ENCODE peak calls at places on chromosomes 5 and 9, in ten cellular contexts. B is effector memory CD4-positive, alpha-beta T cell; K is ovary; S is stomach; Q is CD4-positive, alpha-beta memory T cell; J is CD8-positive, alpha-beta memory T cell; X is cardiac muscle cell; W is SK-N-SH; P is heart left ventricle; I is GM23248. G is an unnamed sample.

GRCh38 chr5:36382890-36383289 is 81.2 kb upstream of the RANBP3L start:
- DNase-seq in Q (no peak), S (no peak), B (no peak), J (no peak), K (no peak), X (no peak), I (no peak), W (no peak), P (no peak), G (no peak)

GRCh38 chr9:91187311-91187964 is 174.3 kb downstream of the AUH start:
- DNase-seq in Q (no peak), X (no peak), J (no peak), P (no peak), B (no peak), K (no peak), W (no peak), S (peak; percentile 10), I (no peak), G (no peak)

GRCh38 chr5:158801286-158801685 is 298.4 kb downstream of the EBF1 start:
- DNase-seq in P (no peak), X (no peak), S (no peak), W (no peak), Q (no peak), B (no peak), J (no peak), I (no peak), K (no peak), G (no peak)

GRCh38 chr9:3858961-3859360 is 333.2 kb upstream of the RFX3 start:
- DNase-seq in B (no peak), X (no peak), Q (no peak), S (no peak), I (peak; percentile 37), J (no peak), K (no peak), W (no peak), P (no peak), G (no peak)

GRCh38 chr5:891117-891836 is 1.3 kb downstream of the BRD9 start:
- DNase-seq in W (peak; percentile 92), I (peak; percentile 28), X (peak; percentile 4), J (no peak), B (no peak), K (no peak), P (no peak), Q (no peak), S (no peak), G (no peak)

GRCh38 chr9:109918359-109919163 is 138.6 kb downstream of the PALM2AKAP2 start:
- DNase-seq in I (no peak), X (no peak), J (no peak), B (no peak), W (no peak), K (no peak), S (no peak), Q (no peak), P (no peak), G (peak; percentile 35)

GRCh38 chr5:89878140-89878570 is 531.4 kb downstream of the CETN3 start:
- DNase-seq in Q (no peak), P (no peak), S (no peak), W (no peak), K (no peak), I (peak; percentile 90), J (no peak), X (peak; percentile 97), B (no peak), G (no peak)

GRCh38 chr5:167982-168660 is 23.2 kb upstream of the LRRC14B start:
- DNase-seq in B (no peak), J (no peak), K (peak; percentile 53), W (no peak), Q (no peak), I (peak; percentile 97), X (peak; percentile 95), S (no peak), P (no peak), G (no peak)

GRCh38 chr5:172904312-172904642 is 54.9 kb upstream of the RPL26L1 start:
- DNase-seq in X (no peak), I (no peak), P (no peak), Q (no peak), J (no peak), S (no peak), K (no peak), B (no peak), W (no peak), G (no peak)

GRCh38 chr5:151718653-151719052 is 31.9 kb upstream of the SPARC start:
- DNase-seq in J (no peak), X (peak; percentile 58), B (no peak), Q (no peak), S (no peak), K (no peak), P (no peak), W (no peak), I (peak; percentile 89), G (no peak)

GRCh38 chr5:112649882-112650281 is 87.8 kb upstream of the APC start:
- DNase-seq in S (no peak), Q (no peak), J (no peak), K (no peak), B (no peak), X (no peak), W (no peak), P (no peak), I (no peak), G (no peak)

GRCh38 chr5:128669803-128670202 is 131.8 kb upstream of the FBN2 start:
- DNase-seq in W (no peak), X (no peak), B (no peak), P (no peak), J (no peak), K (no peak), I (no peak), Q (no peak), S (no peak), G (no peak)
- H3K4me1 ChIP-seq in W (no peaks in the 10 kb centered on the region), X (no peaks in the 10 kb centered on the region), B (no peaks in the 10 kb centered on the region), P (no peaks in the 10 kb centered on the region), J (no peaks in the 10 kb centered on the region), K (no peaks in the 10 kb centered on the region), I (no peaks in the 10 kb centered on the region), Q (no peaks in the 10 kb centered on the region), S (no peaks in the 10 kb centered on the region), G (no peaks in the 10 kb centered on the region)

GRCh38 chr5:168876419-168876818 is 297.3 kb upstream of the PANK3 start:
- DNase-seq in J (no peak), Q (no peak), P (no peak), S (no peak), K (no peak), I (no peak), W (no peak), X (no peak), B (no peak), G (no peak)

GRCh38 chr5:168878121-168878520 is 299.0 kb upstream of the PANK3 start:
- DNase-seq in Q (no peak), W (no peak), K (no peak), S (no peak), J (no peak), I (no peak), X (no peak), B (no peak), P (no peak), G (no peak)

GRCh38 chr5:168874713-168875380 is 295.7 kb upstream of the PANK3 start:
- DNase-seq in X (peak; percentile 34), I (peak; percentile 23), J (no peak), S (no peak), K (no peak), B (no peak), Q (no peak), W (no peak), P (no peak), G (no peak)

GRCh38 chr5:168877132-168877895 is 298.1 kb upstream of the PANK3 start:
- DNase-seq in W (no peak), B (no peak), X (no peak), I (no peak), J (no peak), K (no peak), P (no peak), Q (no peak), S (no peak), G (no peak)

GRCh38 chr5:168875839-168876238 is 296.7 kb upstream of the PANK3 start:
- DNase-seq in K (no peak), I (peak; percentile 32), W (no peak), J (no peak), X (no peak), Q (no peak), B (no peak), P (no peak), S (no peak), G (no peak)
- H3K9me3 ChIP-seq in K (no peaks in the 10 kb centered on the region), I (no peaks in the 10 kb centered on the region), W (no peaks in the 10 kb centered on the region), J (no peaks in the 10 kb centered on the region), X (no peaks in the 10 kb centered on the region), Q (no peaks in the 10 kb centered on the region), B (no peaks in the 10 kb centered on the region), P (no peaks in the 10 kb centered on the region), S (no peaks in the 10 kb centered on the region), G (no peaks in the 10 kb centered on the region)

DNA sequence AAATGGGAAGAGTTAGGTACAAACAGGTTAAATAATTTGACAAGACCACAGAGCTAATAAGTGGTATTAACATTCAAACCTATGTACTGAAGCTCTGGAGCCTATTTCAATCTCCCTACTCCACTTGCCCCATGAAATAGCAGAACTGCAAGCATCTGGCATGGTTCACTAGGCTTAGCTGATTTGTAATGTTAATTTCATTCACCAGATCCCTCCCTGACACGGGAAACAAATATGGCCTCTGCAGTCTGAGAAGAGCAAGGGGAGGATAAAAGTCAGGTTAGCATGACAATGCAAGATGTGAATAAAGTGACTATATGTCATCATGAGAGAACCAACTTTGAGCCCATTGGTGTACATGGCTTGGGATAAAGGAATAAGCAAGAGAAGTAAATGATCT is 428.8 kb downstream of the BRINP1 start:
- DNase-seq in K (no peak), Q (no peak), W (no peak), X (no peak), S (no peak), B (no peak), J (no peak), P (no peak), I (no peak), G (no peak)
- H3K4me3 ChIP-seq in K (no peak overlapping the region), Q (no peak overlapping the region), W (no peak overlapping the region), X (no peak overlapping the region), S (no peak overlapping the region), B (no peak overlapping the region), J (no peak overlapping the region), P (no peak overlapping the region), I (no peak overlapping the region), G (no peak overlapping the region)

GRCh38 chr9:77854916-77855314 is 176.7 kb downstream of the GNAQ start:
- DNase-seq in P (no peak), S (no peak), B (no peak), W (no peak), X (no peak), I (no peak), Q (no peak), J (no peak), K (no peak), G (no peak)

GRCh38 chr9:77854258-77854915 is 177.2 kb downstream of the GNAQ start:
- DNase-seq in K (no peak), P (no peak), W (no peak), J (no peak), Q (no peak), I (no peak), B (no peak), X (no peak), S (no peak), G (no peak)

GRCh38 chr9:77848428-77848827 is 183.2 kb downstream of the GNAQ start:
- DNase-seq in I (peak; percentile 32), J (no peak), B (no peak), S (no peak), W (no peak), K (no peak), Q (no peak), X (no peak), P (no peak), G (no peak)

GRCh38 chr9:77848897-77849296 is 182.7 kb downstream of the GNAQ start:
- DNase-seq in K (peak; percentile 40), W (no peak), B (no peak), J (no peak), Q (no peak), S (no peak), X (peak; percentile 89), I (peak; percentile 96), P (peak; percentile 37), G (no peak)

GRCh38 chr9:77851862-77852602 is 179.6 kb downstream of the GNAQ start:
- DNase-seq in B (no peak), I (no peak), P (no peak), K (no peak), Q (no peak), W (peak; percentile 14), J (no peak), S (no peak), X (no peak), G (no peak)
- H3K4me1 ChIP-seq in B (peaks cover 3% of the 10 kb centered on the region), I (peaks cover 36% of the 10 kb centered on the region), P (peaks cover 51% of the 10 kb centered on the region), K (peaks cover 9% of the 10 kb centered on the region), Q (peaks cover 14% of the 10 kb centered on the region), W (peaks cover 36% of the 10 kb centered on the region), J (peaks cover 9% of the 10 kb centered on the region), S (peaks cover 44% of the 10 kb centered on the region), X (peaks cover 19% of the 10 kb centered on the region), G (peaks cover 6% of the 10 kb centered on the region)

G was measured in CD4-positive, CD25-positive, alpha-beta regulatory T cell.